ENCODE peak calls at places on chromosomes 2 and 18, in five cellular contexts. N is HEK293T, V is K562, R is SK-N-SH, Q is GM12878. G is an unnamed sample.

GRCh38 chr2:127422631-127423475 is 4.6 kb downstream of the PROC start:
- DNase-seq in N (no peak), V (no peak), R (peak), Q (no peak), G (no peak)

GRCh38 chr18:31687529-31687928 is 3.1 kb upstream of the B4GALT6 start:
- DNase-seq in N (no peak), V (no peak), R (no peak), Q (no peak), G (no peak)

GRCh38 chr18:66764225-66764624 is 160.3 kb upstream of the CDH19 start:
- DNase-seq in N (no peak), V (no peak), R (no peak), Q (no peak), G (no peak)

GRCh38 chr2:75031906-75032803 is 73.7 kb downstream of the POLE4 start:
- DNase-seq in N (no peak), V (no peak), R (no peak), Q (no peak), G (no peak)

GRCh38 chr2:27566628-27567027 is 16.2 kb upstream of the ZNF512 start:
- DNase-seq in N (no peak), V (no peak), R (no peak), Q (no peak), G (no peak)

GRCh38 chr18:69469444-69469919 is 68.8 kb downstream of the DOK6 start:
- DNase-seq in N (peak), V (peak), R (peak), Q (no peak), G (no peak)

GRCh38 chr18:23964282-23965238 is 50.0 kb upstream of the TTC39C start:
- DNase-seq in N (no peak), V (peak), R (no peak), Q (no peak), G (no peak)

GRCh38 chr18:54767094-54767493 is 61.2 kb upstream of the RAB27B start:
- DNase-seq in N (no peak), V (no peak), R (no peak), Q (no peak), G (peak)

GRCh38 chr2:113757059-113757657 is 716 bp upstream of the SLC35F5 start:
- DNase-seq in N (no peak), V (no peak), R (no peak), Q (no peak), G (peak)

GRCh38 chr2:181158453-181158852 is 178.0 kb downstream of the UBE2E3 start:
- DNase-seq in N (no peak), V (no peak), R (no peak), Q (no peak), G (no peak)

GRCh38 chr18:2111456-2111855 is 459.8 kb downstream of the METTL4 start:
- DNase-seq in N (no peak), V (no peak), R (no peak), Q (no peak), G (no peak)

GRCh38 chr2:195038158-195038557 is 618.9 kb upstream of the SLC39A10 start:
- DNase-seq in N (no peak), V (no peak), R (no peak), Q (no peak), G (no peak)

GRCh38 chr18:3217930-3218647 is 1.7 kb downstream of the MYOM1 start:
- DNase-seq in N (no peak), V (peak), R (no peak), Q (no peak), G (peak)

GRCh38 chr2:98388601-98389247 is 42.5 kb downstream of the CNGA3 start:
- DNase-seq in N (no peak), V (no peak), R (no peak), Q (no peak), G (no peak)

GRCh38 chr2:146523218-146523617 is 1321.6 kb upstream of the ACVR2A start:
- DNase-seq in N (no peak), V (no peak), R (no peak), Q (no peak), G (no peak)

GRCh38 chr2:222731183-222731582 is 59.7 kb downstream of the MOGAT1 start:
- DNase-seq in N (no peak), V (no peak), R (no peak), Q (no peak), G (no peak)

GRCh38 chr2:202317080-202317859 is 51.7 kb downstream of the NOP58 start:
- DNase-seq in N (no peak), V (no peak), R (peak), Q (no peak), G (no peak)

GRCh38 chr2:84830095-84830494 is 50.8 kb downstream of the TRABD2A start:
- DNase-seq in N (no peak), V (peak), R (no peak), Q (no peak), G (no peak)

GRCh38 chr18:10565835-10566234 is 40.0 kb downstream of the NAPG start:
- DNase-seq in N (no peak), V (peak), R (no peak), Q (no peak), G (no peak)

GRCh38 chr2:46737577-46737976 is 178.0 kb downstream of the MCFD2 start:
- DNase-seq in N (no peak), V (no peak), R (no peak), Q (no peak), G (peak)

GRCh38 chr2:68769586-68770270 is 35.1 kb downstream of the ARHGAP25 start:
- DNase-seq in N (no peak), V (no peak), R (no peak), Q (no peak), G (no peak)

GRCh38 chr2:107553534-107553933 is 273.2 kb upstream of the RGPD4 start:
- DNase-seq in N (no peak), V (no peak), R (no peak), Q (no peak), G (peak)

GRCh38 chr2:161077367-161078210 is 82.6 kb upstream of the TANK start:
- DNase-seq in N (no peak), V (no peak), R (no peak), Q (peak), G (no peak)

GRCh38 chr18:22623513-22623912 is 205.8 kb upstream of the CTAGE1 start:
- DNase-seq in N (no peak), V (no peak), R (no peak), Q (no peak), G (no peak)

GRCh38 chr2:21819475-21819874 is 695.7 kb downstream of the TDRD15 start:
- DNase-seq in N (no peak), V (no peak), R (no peak), Q (no peak), G (no peak)

GRCh38 chr2:47631840-47632398 is 151.0 kb upstream of the MSH6 start:
- DNase-seq in N (no peak), V (no peak), R (no peak), Q (no peak), G (no peak)

GRCh38 chr2:128449226-128450061 is 130.8 kb upstream of the HS6ST1 start:
- DNase-seq in N (no peak), V (no peak), R (peak), Q (no peak), G (no peak)

GRCh38 chr2:125227843-125228392 is 1202.8 kb downstream of the CNTNAP5 start:
- DNase-seq in N (no peak), V (no peak), R (peak), Q (no peak), G (no peak)

GRCh38 chr2:159738509-159739390 is 26.4 kb downstream of the MARCHF7 start:
- DNase-seq in N (no peak), V (no peak), R (no peak), Q (no peak), G (no peak)

GRCh38 chr2:195413422-195413821 is 243.6 kb upstream of the SLC39A10 start:
- DNase-seq in N (no peak), V (peak), R (no peak), Q (no peak), G (no peak)

GRCh38 chr18:74351354-74351753 is 35.7 kb downstream of the C18orf63 start:
- DNase-seq in N (no peak), V (no peak), R (no peak), Q (no peak), G (no peak)

GRCh38 chr2:42967959-42968674 is 175.7 kb upstream of the HAAO start:
- DNase-seq in N (no peak), V (peak), R (peak), Q (no peak), G (no peak)

GRCh38 chr2:120983344-120983743 is 247.7 kb downstream of the GLI2 start:
- DNase-seq in N (no peak), V (no peak), R (peak), Q (no peak), G (no peak)

GRCh38 chr2:67600946-67601345 is 203.8 kb downstream of the ETAA1 start:
- DNase-seq in N (no peak), V (no peak), R (no peak), Q (no peak), G (no peak)

GRCh38 chr2:67604360-67604759 is 207.2 kb downstream of the ETAA1 start:
- DNase-seq in N (no peak), V (no peak), R (no peak), Q (no peak), G (no peak)

GRCh38 chr2:67599561-67599960 is 202.4 kb downstream of the ETAA1 start:
- DNase-seq in N (no peak), V (no peak), R (no peak), Q (no peak), G (no peak)

GRCh38 chr2:67596871-67597270 is 199.7 kb downstream of the ETAA1 start:
- DNase-seq in N (no peak), V (no peak), R (no peak), Q (no peak), G (no peak)

DNA sequence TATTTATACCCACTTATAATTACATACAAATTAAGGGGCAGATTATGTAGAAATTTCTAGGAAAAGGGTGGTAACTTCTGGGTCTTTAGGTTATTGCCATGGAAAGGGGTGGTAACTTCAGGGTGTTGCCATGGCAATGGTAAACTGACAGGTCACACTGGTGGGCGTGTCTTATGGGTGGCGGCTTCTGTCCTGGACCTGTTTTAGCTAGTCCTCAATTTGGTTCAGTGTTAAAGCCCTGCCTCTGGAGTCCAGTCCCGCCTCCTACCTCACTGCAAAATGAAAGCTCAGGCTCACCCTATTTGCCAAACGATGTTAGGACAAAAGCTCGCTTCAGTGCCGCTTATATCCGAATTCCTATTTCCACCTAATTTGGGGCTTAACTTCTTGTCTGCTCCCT is 203.3 kb downstream of the ETAA1 start:
- DNase-seq in N (no peak), V (peak), R (no peak), Q (no peak), G (no peak)
- TF ChIP-seq FOXM1 in N (no peak), V (no peak), R (no peak), Q (no peak), G (no peak)

DNA sequence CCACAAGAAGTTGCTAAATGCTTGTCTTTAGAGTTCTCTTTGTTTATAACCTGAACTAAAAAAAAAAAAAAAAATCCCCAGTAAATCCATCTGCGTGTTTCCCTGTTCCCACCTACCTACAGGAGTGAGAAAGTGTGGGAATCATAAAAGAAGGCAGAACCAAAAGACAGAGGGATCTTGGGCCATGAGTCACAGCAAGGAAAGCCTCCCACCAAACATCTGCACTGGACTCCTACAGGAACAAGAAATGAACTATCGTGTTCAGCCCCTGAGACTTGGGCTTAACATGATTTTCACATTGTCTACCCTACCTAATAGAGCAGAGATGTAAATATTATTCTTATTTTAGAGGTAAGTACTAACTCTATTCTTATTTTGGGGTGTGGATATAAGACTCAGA is 1761.2 kb upstream of the CELF4 start:
- DNase-seq in N (no peak), V (no peak), R (no peak), Q (no peak), G (no peak)
- TF ChIP-seq FOXM1 in N (no peak), V (no peak), R (no peak), Q (no peak), G (no peak)

GRCh38 chr18:9405130-9405529 is 70.2 kb upstream of the RALBP1 start:
- DNase-seq in N (no peak), V (peak), R (no peak), Q (no peak), G (no peak)

GRCh38 chr18:9400197-9400596 is 65.6 kb downstream of the TWSG1 start:
- DNase-seq in N (no peak), V (no peak), R (no peak), Q (no peak), G (no peak)

GRCh38 chr18:9403795-9404564 is 69.4 kb downstream of the TWSG1 start:
- DNase-seq in N (no peak), V (peak), R (no peak), Q (no peak), G (peak)

GRCh38 chr18:9404565-9405060 is 70.0 kb downstream of the TWSG1 start:
- DNase-seq in N (no peak), V (peak), R (no peak), Q (no peak), G (no peak)

GRCh38 chr18:9401166-9401565 is 66.6 kb downstream of the TWSG1 start:
- DNase-seq in N (no peak), V (no peak), R (no peak), Q (no peak), G (no peak)
- TF ChIP-seq FOXM1 in N (no peak), V (no peak), R (no peak), Q (no peak), G (no peak)

GRCh38 chr2:1233280-1233679 is 180.0 kb upstream of the TPO start:
- DNase-seq in N (no peak), V (no peak), R (peak), Q (no peak), G (no peak)

GRCh38 chr2:1230155-1230893 is 182.9 kb upstream of the TPO start:
- DNase-seq in N (no peak), V (no peak), R (no peak), Q (no peak), G (no peak)

GRCh38 chr2:1234731-1235308 is 178.4 kb upstream of the TPO start:
- DNase-seq in N (no peak), V (no peak), R (no peak), Q (no peak), G (no peak)

GRCh38 chr2:1227289-1227900 is 185.9 kb upstream of the TPO start:
- DNase-seq in N (no peak), V (peak), R (no peak), Q (no peak), G (no peak)

DNA sequence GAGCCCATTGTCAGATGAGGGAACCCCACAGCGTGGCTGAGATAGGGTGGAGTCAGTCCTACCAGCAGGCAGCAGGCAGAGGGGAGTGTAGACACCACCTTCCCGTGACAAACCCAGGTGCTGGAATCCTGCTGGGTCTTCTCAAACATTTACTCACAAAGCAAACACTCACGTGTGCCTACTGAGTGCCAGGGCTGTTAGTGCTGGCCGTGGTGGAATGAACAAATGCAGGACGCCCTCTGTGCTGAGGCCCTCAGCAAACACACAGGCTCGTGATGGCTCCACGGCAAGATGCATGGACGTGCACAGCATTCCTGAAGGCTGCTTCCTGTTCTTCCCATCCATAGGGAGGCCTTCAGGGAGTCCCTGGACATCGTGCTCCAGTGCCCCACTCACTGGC is 181.6 kb upstream of the TPO start:
- DNase-seq in N (no peak), V (no peak), R (no peak), Q (no peak), G (peak)
- TF ChIP-seq FOXM1 in N (no peak), V (no peak), R (no peak), Q (no peak), G (no peak)

GRCh38 chr2:58266211-58266610 is 25.1 kb upstream of the FANCL start:
- DNase-seq in N (no peak), V (no peak), R (no peak), Q (no peak), G (no peak)

GRCh38 chr2:58268685-58269084 is 27.6 kb upstream of the FANCL start:
- DNase-seq in N (no peak), V (no peak), R (no peak), Q (no peak), G (no peak)

DNA sequence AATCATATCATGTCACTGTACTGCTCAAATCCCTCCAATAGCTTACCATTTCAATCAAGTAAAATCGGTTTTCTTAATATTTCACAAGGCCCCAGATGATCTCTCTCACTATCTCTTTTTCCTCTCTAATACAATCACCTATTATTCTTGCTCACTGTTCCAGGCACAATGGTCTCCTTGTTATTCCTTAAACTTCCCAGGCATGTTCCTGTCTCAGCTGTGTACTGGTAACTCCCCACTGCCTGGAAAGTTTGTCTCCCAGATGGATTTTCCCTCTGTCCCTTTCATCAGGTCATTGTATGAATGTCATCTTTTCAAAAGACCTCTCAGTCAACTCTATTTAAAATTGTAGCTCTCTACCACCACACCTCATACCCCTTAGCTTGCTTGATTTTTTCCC is 30.7 kb upstream of the FANCL start:
- DNase-seq in N (no peak), V (no peak), R (no peak), Q (no peak), G (peak)
- TF ChIP-seq FOXM1 in N (no peak), V (no peak), R (no peak), Q (no peak), G (no peak)